ENCODE peak calls at places on chromosomes 5 and 9, in seven cellular contexts. G, F, V, M, P, T and O are unnamed samples.

GRCh38 chr9:92820964-92821363 is 56.3 kb upstream of the BICD2 start:
- DNase-seq in T (no peak), F (no peak), M (no peak), P (no peak), G (no peak), V (no peak), O (no peak)

GRCh38 chr5:110055301-110055700 is 365.6 kb downstream of the MAN2A1 start:
- DNase-seq in V (peak), F (no peak), P (peak), G (no peak), T (no peak), M (no peak), O (no peak)

GRCh38 chr5:135651156-135651555 is 72.4 kb upstream of the CXCL14 start:
- DNase-seq in P (peak), V (peak), G (no peak), M (no peak), T (no peak), F (no peak), O (no peak)

GRCh38 chr5:52838306-52839015 is 50.7 kb downstream of the ITGA1 start:
- DNase-seq in M (no peak), G (no peak), T (no peak), V (no peak), F (no peak), P (peak), O (no peak)

GRCh38 chr5:65952259-65952658 is 25.9 kb downstream of the ERBIN start:
- DNase-seq in T (no peak), G (no peak), V (no peak), P (no peak), F (no peak), M (no peak), O (no peak)

GRCh38 chr9:24118170-24118569 is 292.1 kb upstream of the ELAVL2 start:
- DNase-seq in P (no peak), F (no peak), T (no peak), M (no peak), V (no peak), G (peak), O (no peak)

GRCh38 chr5:86977185-86977584 is 290.5 kb upstream of the RASA1 start:
- DNase-seq in F (no peak), T (no peak), P (no peak), G (no peak), V (no peak), M (no peak), O (no peak)

GRCh38 chr9:121292051-121292450 is 24.1 kb downstream of the GSN start:
- DNase-seq in M (no peak), F (no peak), V (no peak), T (no peak), G (no peak), P (no peak), O (no peak)

GRCh38 chr9:128245293-128246151 is 30.3 kb downstream of the GOLGA2 start:
- DNase-seq in V (no peak), F (peak), T (no peak), P (peak), G (peak), M (no peak), O (no peak)

GRCh38 chr5:20041326-20041977 is 53.5 kb upstream of the CDH18 start:
- DNase-seq in F (no peak), T (no peak), M (no peak), V (no peak), P (peak), G (no peak), O (no peak)

GRCh38 chr9:111118256-111118950 is 80.1 kb upstream of the LPAR1 start:
- DNase-seq in T (no peak), V (peak), G (no peak), M (no peak), F (no peak), P (peak), O (no peak)

GRCh38 chr5:1765141-1765879 is 34.3 kb downstream of the MRPL36 start:
- DNase-seq in M (no peak), F (no peak), T (no peak), P (no peak), G (peak), V (no peak), O (no peak)

GRCh38 chr5:107792940-107793339 is 122.2 kb upstream of the EFNA5 start:
- DNase-seq in V (no peak), M (no peak), F (no peak), G (no peak), P (no peak), T (no peak), O (no peak)

GRCh38 chr9:110797611-110798010 is 129.0 kb downstream of the MUSK start:
- DNase-seq in G (no peak), T (no peak), M (no peak), F (no peak), V (peak), P (peak), O (peak)

GRCh38 chr5:36724429-36725332 is 118.3 kb downstream of the SLC1A3 start:
- DNase-seq in F (no peak), V (no peak), M (no peak), P (no peak), G (peak), T (no peak), O (no peak)

GRCh38 chr9:98209530-98209929 is 17.1 kb upstream of the CORO2A start:
- DNase-seq in F (no peak), M (no peak), V (no peak), T (no peak), P (no peak), G (no peak), O (no peak)

GRCh38 chr5:116404792-116405191 is 169.8 kb downstream of the SEMA6A start:
- DNase-seq in P (no peak), T (no peak), V (no peak), G (no peak), M (no peak), F (no peak), O (no peak)

GRCh38 chr5:116406306-116407041 is 168.1 kb downstream of the SEMA6A start:
- DNase-seq in M (no peak), P (no peak), V (no peak), F (no peak), G (no peak), T (no peak), O (no peak)

GRCh38 chr5:116410345-116410890 is 164.2 kb downstream of the SEMA6A start:
- DNase-seq in G (no peak), M (no peak), F (no peak), P (no peak), T (no peak), V (no peak), O (no peak)

GRCh38 chr5:116411101-116411571 is 163.5 kb downstream of the SEMA6A start:
- DNase-seq in M (no peak), G (no peak), T (no peak), V (no peak), F (no peak), P (no peak), O (no peak)

DNA sequence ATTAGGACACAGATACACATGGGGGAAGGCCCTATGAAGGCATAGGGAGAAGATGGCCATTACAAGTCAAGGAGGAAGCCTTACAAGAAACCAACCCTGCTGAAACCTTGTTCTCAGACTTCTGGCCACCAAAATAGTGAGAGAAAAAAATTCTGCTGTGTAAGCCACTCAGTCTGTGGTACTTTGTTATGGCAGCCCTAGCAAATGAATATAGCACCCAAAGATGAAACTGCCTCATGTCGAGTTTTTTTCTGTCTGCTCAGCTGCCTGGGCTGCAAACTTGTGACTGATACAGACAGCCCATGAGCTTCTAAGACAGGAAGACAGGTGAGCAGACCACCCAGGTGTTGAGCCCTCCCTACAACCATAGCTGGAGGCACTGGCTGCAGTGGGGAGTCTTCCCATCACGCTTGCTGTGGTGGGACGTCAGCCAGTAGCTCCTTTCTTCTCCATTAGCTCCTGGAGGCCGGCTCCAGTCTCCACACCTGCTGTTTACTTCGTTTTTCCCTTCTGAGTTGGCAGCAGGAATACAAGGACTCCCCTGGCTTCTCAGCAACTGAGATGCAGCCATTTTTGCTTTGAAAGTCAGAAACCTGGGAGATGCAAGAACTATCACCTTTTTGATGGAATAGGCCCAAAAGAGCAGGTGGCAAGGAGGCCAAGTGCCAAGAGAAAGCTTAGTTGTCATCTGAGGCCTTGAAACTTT is 164.9 kb downstream of the SEMA6A start:
- DNase-seq in V (no peak), G (no peak), M (no peak), F (no peak), P (no peak), T (no peak), O (no peak)
- H2AFZ ChIP-seq in V (no peak), G (no peak), M (no peak), F (no peak), P (no peak), T (no peak), O (no peak)

GRCh38 chr5:137073192-137073591 is 425.9 kb downstream of the SPOCK1 start:
- DNase-seq in T (no peak), F (no peak), P (peak), G (no peak), V (no peak), M (no peak), O (no peak)

GRCh38 chr5:137071941-137072340 is 427.2 kb downstream of the SPOCK1 start:
- DNase-seq in M (no peak), V (no peak), G (no peak), P (no peak), T (no peak), F (no peak), O (no peak)

GRCh38 chr5:137072376-137073174 is 426.6 kb downstream of the SPOCK1 start:
- DNase-seq in G (no peak), M (no peak), T (no peak), V (no peak), F (no peak), P (peak), O (no peak)

GRCh38 chr5:137078171-137078665 is 420.9 kb downstream of the SPOCK1 start:
- DNase-seq in M (no peak), V (peak), G (peak), F (no peak), T (no peak), P (peak), O (peak)

GRCh38 chr5:137075163-137075970 is 423.8 kb downstream of the SPOCK1 start:
- DNase-seq in M (peak), G (peak), F (peak), T (peak), P (no peak), V (peak), O (peak)
- H2AFZ ChIP-seq in M (no peak), G (no peak), F (no peak), T (no peak), P (no peak), V (no peak), O (no peak)

GRCh38 chr5:98016771-98017170 is 756.7 kb upstream of the RGMB start:
- DNase-seq in M (no peak), G (no peak), P (peak), V (no peak), F (no peak), T (no peak), O (no peak)
- H2AFZ ChIP-seq in M (peak), G (no peak), P (no peak), V (no peak), F (no peak), T (peak), O (no peak)

GRCh38 chr9:22171691-22172090 is 162.6 kb upstream of the CDKN2B start:
- DNase-seq in M (no peak), F (no peak), G (no peak), P (no peak), V (no peak), T (no peak), O (no peak)

GRCh38 chr9:22170990-22171663 is 162.0 kb upstream of the CDKN2B start:
- DNase-seq in T (no peak), M (no peak), F (no peak), V (no peak), P (no peak), G (no peak), O (no peak)

GRCh38 chr9:22169243-22169642 is 160.1 kb upstream of the CDKN2B start:
- DNase-seq in G (no peak), T (no peak), P (no peak), V (peak), F (no peak), M (no peak), O (peak)

GRCh38 chr9:22170162-22170932 is 161.2 kb upstream of the CDKN2B start:
- DNase-seq in G (no peak), M (no peak), F (no peak), P (peak), T (no peak), V (peak), O (no peak)

GRCh38 chr9:22169732-22170131 is 160.6 kb upstream of the CDKN2B start:
- DNase-seq in F (no peak), V (no peak), T (no peak), P (no peak), G (no peak), M (no peak), O (no peak)
- H2AFZ ChIP-seq in F (no peak), V (peak), T (no peak), P (no peak), G (no peak), M (no peak), O (no peak)

GRCh38 chr5:61752588-61752987 is 420.5 kb downstream of the ZSWIM6 start:
- DNase-seq in T (no peak), P (no peak), M (no peak), V (no peak), F (no peak), G (no peak), O (no peak)
- H2AFZ ChIP-seq in T (no peak), P (no peak), M (no peak), V (no peak), F (no peak), G (no peak), O (no peak)

GRCh38 chr9:136646827-136647711 is 15.6 kb upstream of the EGFL7 start:
- DNase-seq in T (no peak), F (no peak), M (no peak), V (no peak), P (no peak), G (no peak), O (no peak)

GRCh38 chr9:136644343-136644592 is 18.4 kb upstream of the EGFL7 start:
- DNase-seq in F (no peak), T (no peak), V (peak), G (no peak), P (peak), M (no peak), O (no peak)

GRCh38 chr9:136644593-136645342 is 17.9 kb upstream of the EGFL7 start:
- DNase-seq in T (peak), P (no peak), G (peak), V (no peak), F (peak), M (peak), O (peak)

GRCh38 chr9:136645343-136645902 is 17.3 kb upstream of the EGFL7 start:
- DNase-seq in T (no peak), G (no peak), F (no peak), V (no peak), P (no peak), M (no peak), O (no peak)

DNA sequence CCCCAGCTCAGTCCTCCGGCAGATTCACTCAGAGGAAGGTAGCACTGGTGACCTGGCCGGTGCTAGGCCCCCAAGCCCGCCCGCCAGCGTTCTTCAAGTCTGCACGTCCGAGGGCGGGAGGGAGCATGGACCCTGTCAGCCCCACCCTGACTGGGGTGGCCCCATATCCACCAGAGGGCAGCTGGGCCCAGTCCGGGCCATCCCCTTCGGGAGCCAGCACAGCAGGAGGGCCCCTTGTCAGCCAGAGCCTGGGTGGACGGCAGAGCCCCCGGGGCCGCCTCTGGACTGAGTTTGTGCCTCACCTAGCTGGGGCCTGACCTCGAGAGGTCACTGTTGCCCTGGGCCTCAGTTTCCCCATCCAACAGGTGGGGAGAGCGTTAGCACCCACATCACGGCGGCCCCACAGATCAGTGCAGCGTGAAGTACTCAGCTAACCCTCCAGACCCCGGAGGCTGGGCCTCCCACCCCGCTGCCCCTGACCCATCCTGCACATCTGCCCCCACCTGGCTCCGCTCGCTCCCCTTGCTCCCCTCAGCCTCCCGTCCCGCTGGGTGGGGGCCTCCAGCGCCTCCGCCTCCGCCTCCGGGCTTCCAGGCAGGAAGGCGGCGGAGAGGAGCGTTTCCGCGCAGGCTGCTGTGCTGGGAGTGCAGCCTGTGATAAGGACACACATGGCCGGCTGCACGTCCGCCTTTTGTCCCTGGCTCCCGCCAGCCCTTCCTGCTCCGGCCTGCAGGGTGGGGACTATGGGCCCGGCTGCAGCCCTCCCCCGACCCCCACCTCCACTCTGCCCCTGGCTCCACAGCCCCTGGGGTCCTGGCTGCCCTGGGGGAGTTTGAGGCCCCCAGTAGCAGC is 16.6 kb upstream of the EGFL7 start:
- DNase-seq in M (peak), T (no peak), F (peak), P (no peak), V (no peak), G (no peak), O (no peak)
- H2AFZ ChIP-seq in M (peak), T (peak), F (no peak), P (peak), V (no peak), G (no peak), O (no peak)